ENCODE peak calls at places on chromosomes 7 and 10, in four cellular contexts. X is GM12878, T is SK-N-SH, Q is K562. H is an unnamed sample.

GRCh38 chr7:41130596-41131236 is 572.2 kb downstream of the INHBA start:
- DNase-seq in X (no peak), T (no peak), Q (no peak), H (no peak)

GRCh38 chr10:29496341-29497162 is 138.2 kb downstream of the SVIL start:
- DNase-seq in X (no peak), T (peak; percentile 84), Q (peak; percentile 70), H (peak; percentile 49)

GRCh38 chr7:82257118-82257695 is 186.4 kb downstream of the CACNA2D1 start:
- DNase-seq in X (no peak), T (no peak), Q (no peak), H (no peak)

GRCh38 chr7:21141476-21141875 is 286.4 kb upstream of the SP4 start:
- DNase-seq in X (no peak), T (no peak), Q (no peak), H (no peak)

GRCh38 chr10:118264838-118265470 is 77.2 kb downstream of the FAM204A start:
- DNase-seq in X (no peak), T (no peak), Q (no peak), H (no peak)

GRCh38 chr7:25171071-25171470 is 46.0 kb upstream of the CYCS start:
- DNase-seq in X (no peak), T (no peak), Q (no peak), H (no peak)

GRCh38 chr7:140417456-140418155 is 13.7 kb downstream of the RAB19 start:
- DNase-seq in X (no peak), T (no peak), Q (no peak), H (no peak)

GRCh38 chr10:69087600-69088470 is at the start of gene SRGN:
- DNase-seq in X (peak; percentile 97), T (no peak), Q (peak; percentile 90), H (no peak)

GRCh38 chr10:29257106-29257783 is 31.6 kb upstream of the LYZL1 start:
- DNase-seq in X (no peak), T (no peak), Q (no peak), H (no peak)

GRCh38 chr10:60998932-60999331 is 54.9 kb upstream of the RHOBTB1 start:
- DNase-seq in X (no peak), T (no peak), Q (no peak), H (no peak)

GRCh38 chr7:131105803-131106680 is 221.6 kb upstream of the MKLN1 start:
- DNase-seq in X (no peak), T (peak; percentile 93), Q (peak; percentile 81), H (peak; percentile 59)

GRCh38 chr10:7571992-7572391 is 94.8 kb downstream of the ITIH5 start:
- DNase-seq in X (no peak), T (no peak), Q (no peak), H (no peak)

GRCh38 chr7:100034871-100035510 is 14.6 kb upstream of the ZSCAN21 start:
- DNase-seq in X (no peak), T (no peak), Q (no peak), H (no peak)

GRCh38 chr7:93249749-93250148 is 17.6 kb downstream of the VPS50 start:
- DNase-seq in X (no peak), T (no peak), Q (no peak), H (no peak)

GRCh38 chr7:4904346-4904745 is 20.8 kb upstream of the RADIL start:
- DNase-seq in X (no peak), T (no peak), Q (no peak), H (no peak)

GRCh38 chr10:124554085-124554858 is 92.6 kb downstream of the LHPP start:
- DNase-seq in X (no peak), T (no peak), Q (no peak), H (peak; percentile 50)

GRCh38 chr10:37563107-37563714 is 294.2 kb downstream of the ZNF248 start:
- DNase-seq in X (no peak), T (no peak), Q (no peak), H (no peak)

GRCh38 chr10:14707441-14707840 is 67.3 kb downstream of the FAM107B start:
- DNase-seq in X (no peak), T (peak; percentile 24), Q (no peak), H (no peak)

GRCh38 chr10:102410427-102411073 is 8.0 kb downstream of the PSD start:
- DNase-seq in X (no peak), T (peak; percentile 27), Q (no peak), H (no peak)

GRCh38 chr10:130188195-130189175 is 52.3 kb downstream of the GLRX3 start:
- DNase-seq in X (no peak), T (no peak), Q (no peak), H (peak; percentile 3)

GRCh38 chr10:122688293-122688989 is 11.2 kb downstream of the C10orf120 start:
- DNase-seq in X (no peak), T (no peak), Q (no peak), H (no peak)

GRCh38 chr10:91591792-91592165 is 41.1 kb downstream of the PPP1R3C start:
- DNase-seq in X (no peak), T (no peak), Q (no peak), H (no peak)

GRCh38 chr7:64294701-64295420 is 18.9 kb upstream of the ZNF736 start:
- DNase-seq in X (no peak), T (no peak), Q (no peak), H (no peak)

GRCh38 chr10:130741901-130742625 is 569.5 kb downstream of the TCERG1L start:
- DNase-seq in X (no peak), T (no peak), Q (no peak), H (no peak)

GRCh38 chr10:22713853-22714523 is 390 bp downstream of the PIP4K2A start:
- DNase-seq in X (no peak), T (no peak), Q (peak; percentile 56), H (no peak)

GRCh38 chr10:86086418-86086817 is 280.2 kb downstream of the GRID1 start:
- DNase-seq in X (no peak), T (no peak), Q (no peak), H (no peak)

GRCh38 chr10:75450654-75451419 is 19.4 kb downstream of the LRMDA start:
- DNase-seq in X (no peak), T (no peak), Q (no peak), H (no peak)

GRCh38 chr10:110077436-110078120 is 69.8 kb downstream of the ADD3 start:
- DNase-seq in X (no peak), T (no peak), Q (no peak), H (peak; percentile 81)

GRCh38 chr7:34320412-34320811 is 337.6 kb upstream of the NPSR1 start:
- DNase-seq in X (no peak), T (no peak), Q (no peak), H (no peak)

GRCh38 chr10:124511205-124512039 is 49.8 kb downstream of the LHPP start:
- DNase-seq in X (no peak), T (no peak), Q (no peak), H (no peak)

GRCh38 chr7:149285581-149285975 is 23.6 kb downstream of the ZNF783 start:
- DNase-seq in X (no peak), T (peak; percentile 78), Q (peak; percentile 26), H (no peak)

GRCh38 chr7:74032191-74032490 is 4.2 kb downstream of the ELN start:
- DNase-seq in X (no peak), T (no peak), Q (no peak), H (no peak)

GRCh38 chr7:28856656-28857055 is 101.5 kb downstream of the TRIL start:
- DNase-seq in X (no peak), T (no peak), Q (no peak), H (no peak)

GRCh38 chr10:51156913-51157312 is 82.6 kb downstream of the PRKG1 start:
- DNase-seq in X (no peak), T (no peak), Q (no peak), H (no peak)

GRCh38 chr10:93077860-93078337 is 4.2 kb downstream of the CYP26A1 start:
- DNase-seq in X (no peak), T (no peak), Q (peak; percentile 78), H (no peak)

GRCh38 chr7:27213904-27214586 is 14.2 kb upstream of the HOXA13 start:
- DNase-seq in X (no peak), T (no peak), Q (no peak), H (no peak)

GRCh38 chr10:84308481-84309304 is 19.7 kb upstream of the CCSER2 start:
- DNase-seq in X (peak; percentile 26), T (peak; percentile 58), Q (peak; percentile 29), H (no peak)

GRCh38 chr7:4748267-4748666 is 27.2 kb upstream of the AP5Z1 start:
- DNase-seq in X (no peak), T (no peak), Q (no peak), H (no peak)

GRCh38 chr10:33749042-33749441 is 414.6 kb upstream of the NRP1 start:
- DNase-seq in X (no peak), T (no peak), Q (no peak), H (no peak)

GRCh38 chr7:22433710-22434460 is 66.1 kb downstream of the STEAP1B start:
- DNase-seq in X (no peak), T (no peak), Q (peak; percentile 86), H (peak; percentile 93)
- TF ChIP-seq NFIC in X (no peak), T (peak; percentile 16), Q (peak; percentile 87), H (peak; percentile 70)

GRCh38 chr7:95919574-95919973 is 147.2 kb downstream of the DYNC1I1 start:
- DNase-seq in X (no peak), T (no peak), Q (no peak), H (no peak)

GRCh38 chr7:95922191-95922590 is 149.8 kb downstream of the DYNC1I1 start:
- DNase-seq in X (no peak), T (no peak), Q (no peak), H (no peak)

GRCh38 chr7:95917622-95918021 is 145.3 kb downstream of the DYNC1I1 start:
- DNase-seq in X (no peak), T (no peak), Q (no peak), H (no peak)

GRCh38 chr7:95916573-95917371 is 144.4 kb downstream of the DYNC1I1 start:
- DNase-seq in X (peak; percentile 3), T (peak; percentile 57), Q (peak; percentile 84), H (peak; percentile 52)

GRCh38 chr7:95921543-95921942 is 149.2 kb downstream of the DYNC1I1 start:
- DNase-seq in X (no peak), T (no peak), Q (no peak), H (no peak)
- TF ChIP-seq NFIC in X (no peak), T (no peak), Q (no peak), H (no peak)

GRCh38 chr10:73838827-73839226 is 27.4 kb upstream of the NDST2 start:
- DNase-seq in X (no peak), T (no peak), Q (no peak), H (no peak)
- TF ChIP-seq NFIC in X (no peak), T (no peak), Q (no peak), H (no peak)

GRCh38 chr7:155584763-155585531 is 38.6 kb upstream of the CNPY1 start:
- DNase-seq in X (no peak), T (peak; percentile 83), Q (peak; percentile 42), H (no peak)
- TF ChIP-seq NFIC in X (no peak), T (no peak), Q (peak; percentile 61), H (no peak)

DNA sequence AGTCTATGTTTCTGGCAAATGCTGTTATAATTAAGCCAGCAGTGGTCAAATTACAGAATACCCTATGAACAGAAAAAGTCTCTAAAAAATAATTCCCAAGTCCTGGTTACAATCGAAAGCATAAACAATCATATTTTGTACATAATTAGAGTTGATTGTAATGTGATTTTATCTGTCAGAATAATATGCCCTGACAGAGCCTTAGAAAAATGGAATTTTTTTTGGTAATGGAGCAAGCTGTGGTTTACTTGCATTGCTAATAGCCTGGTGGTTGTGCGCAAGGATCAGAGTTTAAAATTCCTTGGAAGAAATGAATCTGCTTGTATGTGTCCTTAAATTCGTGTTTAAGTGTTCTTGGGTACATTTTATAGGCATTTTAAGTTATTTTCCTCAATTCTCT is 702.7 kb upstream of the FZD8 start:
- DNase-seq in X (no peak), T (no peak), Q (no peak), H (no peak)
- TF ChIP-seq NFIC in X (no peak), T (no peak), Q (no peak), H (no peak)

H was measured in HepG2.